ENCODE peak calls at places on chromosome 3, in eight cellular contexts. One of them, this sample, is unnamed.

GRCh38 chr3:6540981-6541380 is 319.9 kb upstream of the GRM7 start:
- DNase-seq in GM12865: peak
- DNase-seq in occipital lobe: no peak
- DNase-seq in neural progenitor cell: no peak
- DNase-seq in SK-N-MC: no peak
- DNase-seq in B cell: no peak
- DNase-seq in psoas muscle: no peak
- DNase-seq in HFFc6: no peak
- DNase-seq in this sample: no peak

GRCh38 chr3:170806676-170807075 is 63.3 kb downstream of the RPL22L1 start:
- DNase-seq in B cell: no peak
- DNase-seq in SK-N-MC: no peak
- DNase-seq in occipital lobe: no peak
- DNase-seq in GM12865: no peak
- DNase-seq in HFFc6: no peak
- DNase-seq in psoas muscle: no peak
- DNase-seq in neural progenitor cell: no peak
- DNase-seq in this sample: no peak

GRCh38 chr3:112803472-112803871 is 43.2 kb downstream of the CD200R1L start:
- DNase-seq in occipital lobe: no peak
- DNase-seq in GM12865: no peak
- DNase-seq in SK-N-MC: no peak
- DNase-seq in neural progenitor cell: no peak
- DNase-seq in B cell: no peak
- DNase-seq in psoas muscle: no peak
- DNase-seq in HFFc6: no peak
- DNase-seq in this sample: no peak

GRCh38 chr3:124322309-124322880 is 330.5 kb upstream of the ROPN1 start:
- DNase-seq in SK-N-MC: no peak
- DNase-seq in HFFc6: no peak
- DNase-seq in B cell: no peak
- DNase-seq in occipital lobe: no peak
- DNase-seq in psoas muscle: no peak
- DNase-seq in neural progenitor cell: no peak
- DNase-seq in GM12865: no peak
- DNase-seq in this sample: no peak

GRCh38 chr3:58660998-58661397 is 5.6 kb downstream of the FAM3D start:
- DNase-seq in neural progenitor cell: no peak
- DNase-seq in psoas muscle: no peak
- DNase-seq in GM12865: no peak
- DNase-seq in SK-N-MC: no peak
- DNase-seq in HFFc6: no peak
- DNase-seq in occipital lobe: no peak
- DNase-seq in B cell: no peak
- DNase-seq in this sample: no peak

GRCh38 chr3:46524008-46524407 is 26.2 kb downstream of the RTP3 start:
- DNase-seq in psoas muscle: no peak
- DNase-seq in neural progenitor cell: no peak
- DNase-seq in GM12865: no peak
- DNase-seq in B cell: no peak
- DNase-seq in SK-N-MC: no peak
- DNase-seq in HFFc6: no peak
- DNase-seq in occipital lobe: no peak
- DNase-seq in this sample: no peak

GRCh38 chr3:192481638-192482037 is 245.7 kb downstream of the FGF12 start:
- DNase-seq in GM12865: no peak
- DNase-seq in HFFc6: peak
- DNase-seq in neural progenitor cell: no peak
- DNase-seq in SK-N-MC: no peak
- DNase-seq in psoas muscle: no peak
- DNase-seq in B cell: no peak
- DNase-seq in occipital lobe: no peak
- DNase-seq in this sample: peak

GRCh38 chr3:186536883-186537553 is 7.2 kb downstream of the CRYGS start:
- DNase-seq in psoas muscle: no peak
- DNase-seq in occipital lobe: no peak
- DNase-seq in neural progenitor cell: no peak
- DNase-seq in SK-N-MC: no peak
- DNase-seq in GM12865: peak
- DNase-seq in B cell: no peak
- DNase-seq in HFFc6: peak
- DNase-seq in this sample: peak

GRCh38 chr3:14806641-14807263 is 12.0 kb upstream of the FGD5 start:
- DNase-seq in HFFc6: no peak
- DNase-seq in SK-N-MC: no peak
- DNase-seq in B cell: no peak
- DNase-seq in occipital lobe: no peak
- DNase-seq in psoas muscle: no peak
- DNase-seq in GM12865: peak
- DNase-seq in neural progenitor cell: no peak
- DNase-seq in this sample: no peak